ENCODE peak calls at places on chromosomes 11 and 22, in nine cellular contexts. H, R, F, M, A, V, G, B and K are unnamed samples.
A peak's percentile ranks its signal among the peaks of the same experiment; 100 is the strongest.

GRCh38 chr11:119479685-119480275 is 56.8 kb upstream of the THY1 start:
- DNase-seq in M (no peak), F (no peak), G (no peak), A (no peak), V (peak; percentile 18), R (peak; percentile 5), H (peak; percentile 48), B (peak; percentile 89), K (peak; percentile 8)

GRCh38 chr11:2132874-2133480 is 6.2 kb downstream of the IGF2 start:
- DNase-seq in H (no peak), A (no peak), G (peak; percentile 15), B (no peak), F (no peak), V (no peak), M (no peak), R (no peak), K (no peak)

GRCh38 chr11:46669606-46670243 is 30.7 kb downstream of the ARHGAP1 start:
- DNase-seq in B (peak; percentile 50), F (no peak), G (no peak), A (no peak), H (no peak), M (no peak), V (no peak), R (no peak), K (no peak)

GRCh38 chr11:85685820-85686459 is at the start of gene CCDC89:
- DNase-seq in V (no peak), H (peak; percentile 60), A (peak; percentile 54), B (peak; percentile 46), G (peak; percentile 61), F (peak; percentile 77), R (peak; percentile 72), M (no peak), K (peak; percentile 76)

GRCh38 chr11:20647976-20648565 is 21.3 kb upstream of the NELL1 start:
- DNase-seq in M (peak; percentile 57), A (no peak), B (peak; percentile 75), F (no peak), G (no peak), R (no peak), V (no peak), H (peak; percentile 64), K (no peak)

GRCh38 chr11:94604496-94604895 is 37.3 kb downstream of the PIWIL4 start:
- DNase-seq in A (no peak), V (no peak), M (no peak), R (no peak), G (no peak), F (no peak), B (peak; percentile 73), H (peak; percentile 43), K (no peak)

GRCh38 chr22:44733426-44734106 is 18.8 kb upstream of the ARHGAP8 start:
- DNase-seq in R (no peak), B (no peak), G (no peak), M (no peak), F (no peak), A (no peak), V (no peak), H (no peak), K (no peak)

GRCh38 chr11:7892059-7892699 is 38.9 kb downstream of the OR10A6 start:
- DNase-seq in B (no peak), V (no peak), M (no peak), H (peak; percentile 56), G (no peak), R (no peak), A (no peak), F (no peak), K (no peak)

GRCh38 chr22:45731041-45731797 is 59.6 kb downstream of the ATXN10 start:
- DNase-seq in V (no peak), M (no peak), H (peak; percentile 4), G (no peak), F (no peak), A (no peak), R (no peak), B (peak; percentile 44), K (no peak)

GRCh38 chr11:123475478-123475877 is 45.4 kb downstream of the GRAMD1B start:
- DNase-seq in A (no peak), F (no peak), R (no peak), M (no peak), H (peak; percentile 22), B (peak; percentile 72), G (no peak), V (no peak), K (no peak)

GRCh38 chr11:123477205-123477907 is 47.3 kb downstream of the GRAMD1B start:
- DNase-seq in M (no peak), B (no peak), G (no peak), A (no peak), F (no peak), R (no peak), H (no peak), V (no peak), K (no peak)

GRCh38 chr11:123479048-123479837 is 49.2 kb downstream of the GRAMD1B start:
- DNase-seq in R (no peak), V (peak; percentile 50), F (no peak), H (no peak), A (peak; percentile 51), B (no peak), G (no peak), M (no peak), K (no peak)

GRCh38 chr11:123480290-123480815 is 50.3 kb downstream of the GRAMD1B start:
- DNase-seq in V (no peak), B (no peak), R (no peak), G (no peak), A (no peak), F (no peak), M (no peak), H (no peak), K (no peak)

GRCh38 chr11:123478352-123478986 is 48.4 kb downstream of the GRAMD1B start:
- DNase-seq in M (no peak), H (peak; percentile 75), R (peak; percentile 43), G (peak; percentile 59), A (no peak), B (peak; percentile 92), V (no peak), F (no peak), K (no peak)
- TF ChIP-seq CTCF in M (peak; percentile 79), H (peak; percentile 57), R (peak; percentile 53), G (peak; percentile 43), A (peak; percentile 69), B (peak; percentile 83), V (peak; percentile 76), F (peak; percentile 76), K (no peak)

DNA sequence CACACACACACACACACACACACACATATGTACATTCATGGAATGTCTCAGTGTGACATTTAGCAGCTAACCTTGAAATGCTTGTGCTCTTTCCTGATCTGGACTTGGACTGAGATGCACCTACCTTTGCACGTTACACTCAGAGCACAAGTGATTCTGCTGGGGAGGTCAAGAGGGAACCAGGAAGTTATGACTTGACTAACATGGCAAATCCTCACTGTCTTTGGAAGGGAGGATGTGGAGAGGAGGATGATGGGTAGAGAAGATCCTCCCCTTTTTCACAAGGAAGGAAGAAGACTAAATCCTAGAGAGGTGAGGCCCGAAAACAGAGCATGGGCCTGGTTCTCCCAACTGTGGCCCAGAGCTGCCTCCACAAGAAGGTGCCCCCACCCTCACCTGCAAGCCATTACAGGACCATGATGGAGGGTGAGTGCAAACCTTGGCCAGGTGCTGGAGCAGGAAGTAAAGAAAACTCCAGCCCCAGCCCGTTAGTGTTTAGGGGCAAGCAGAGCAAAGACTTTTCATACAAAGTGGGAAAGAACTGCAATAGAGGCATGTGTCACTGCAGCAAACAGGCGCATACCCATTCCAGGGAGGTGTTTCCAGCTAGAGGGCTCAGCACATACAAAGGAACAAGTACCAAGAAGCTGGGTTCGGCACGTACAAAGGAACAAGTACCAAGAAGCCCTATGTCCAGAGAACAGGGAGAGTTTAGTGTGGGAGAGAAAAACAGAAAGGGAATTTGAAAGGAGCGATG is 26.4 kb downstream of the SCN4B start:
- DNase-seq in F (no peak), B (no peak), R (no peak), M (no peak), H (peak; percentile 52), A (no peak), G (no peak), V (no peak), K (no peak)
- TF ChIP-seq CTCF in F (no peak), B (no peak), R (no peak), M (no peak), H (no peak), A (no peak), G (no peak), V (no peak), K (no peak)

GRCh38 chr11:67252831-67253239 is 13.4 kb upstream of the GRK2 start:
- DNase-seq in F (no peak), H (peak; percentile 75), M (no peak), B (peak; percentile 58), G (no peak), V (no peak), R (no peak), A (peak; percentile 61), K (no peak)
- TF ChIP-seq CTCF in F (peak; percentile 38), H (peak; percentile 68), M (peak; percentile 34), B (peak; percentile 51), G (no peak), V (peak; percentile 57), R (peak; percentile 31), A (peak; percentile 29), K (no peak)

GRCh38 chr11:83972536-83972935 is 686.4 kb upstream of the CCDC90B start:
- DNase-seq in R (no peak), V (no peak), A (no peak), B (no peak), G (no peak), M (no peak), F (no peak), H (no peak), K (no peak)

GRCh38 chr11:83975984-83976383 is 689.8 kb upstream of the CCDC90B start:
- DNase-seq in M (no peak), G (no peak), B (no peak), F (no peak), R (no peak), H (no peak), V (no peak), A (no peak), K (no peak)

GRCh38 chr11:83970061-83970671 is 684.0 kb upstream of the CCDC90B start:
- DNase-seq in M (no peak), F (no peak), H (no peak), R (no peak), A (no peak), B (no peak), V (no peak), G (no peak), K (no peak)

GRCh38 chr11:83971063-83971462 is 684.9 kb upstream of the CCDC90B start:
- DNase-seq in R (no peak), M (no peak), B (peak; percentile 20), G (no peak), V (no peak), F (no peak), A (no peak), H (peak; percentile 9), K (no peak)
- TF ChIP-seq CTCF in R (no peak), M (no peak), B (peak; percentile 26), G (no peak), V (no peak), F (no peak), A (no peak), H (no peak), K (no peak)